ENCODE peak calls at places on chromosomes 1 and 21, in ten cellular contexts. I is GM23338, J is ovary, G is brain microvascular endothelial cell, F is Caco-2, R is uterus, A is AG04450, Z is AG09309, S is dorsolateral prefrontal cortex, P is heart right ventricle. L is an unnamed sample.

GRCh38 chr1:216420746-216421145 is 2.5 kb downstream of the USH2A start:
- DNase-seq in I (no peak), J (no peak), G (no peak), F (no peak), R (no peak), A (no peak), Z (no peak), S (no peak), P (no peak), L (no peak)

GRCh38 chr1:201503397-201504176 is 3.3 kb downstream of the CSRP1 start:
- DNase-seq in I (peak), J (peak), G (peak), F (peak), R (peak), A (peak), Z (peak), S (no peak), P (no peak), L (no peak)

GRCh38 chr1:183590225-183591191 is at the start of gene NCF2:
- DNase-seq in I (no peak), J (no peak), G (no peak), F (no peak), R (no peak), A (no peak), Z (no peak), S (no peak), P (no peak), L (no peak)

GRCh38 chr1:64878931-64879710 is 87.2 kb downstream of the JAK1 start:
- DNase-seq in I (no peak), J (no peak), G (peak), F (no peak), R (no peak), A (no peak), Z (no peak), S (no peak), P (no peak), L (no peak)

GRCh38 chr1:235511470-235512240 is 7.4 kb upstream of the B3GALNT2 start:
- DNase-seq in I (peak), J (no peak), G (peak), F (peak), R (no peak), A (no peak), Z (no peak), S (no peak), P (no peak), L (no peak)

GRCh38 chr1:17581389-17582123 is 42.1 kb downstream of the ARHGEF10L start:
- DNase-seq in I (no peak), J (no peak), G (no peak), F (no peak), R (no peak), A (no peak), Z (no peak), S (no peak), P (no peak), L (no peak)

GRCh38 chr1:65112811-65113210 is 35.2 kb upstream of the AK4 start:
- DNase-seq in I (no peak), J (no peak), G (no peak), F (no peak), R (no peak), A (no peak), Z (no peak), S (no peak), P (no peak), L (no peak)

GRCh38 chr1:98119793-98120192 is 199.0 kb upstream of the DPYD start:
- DNase-seq in I (peak), J (no peak), G (no peak), F (peak), R (no peak), A (no peak), Z (no peak), S (no peak), P (no peak), L (no peak)

GRCh38 chr1:15584489-15585363 is at the start of gene AGMAT:
- DNase-seq in I (peak), J (no peak), G (peak), F (peak), R (peak), A (no peak), Z (no peak), S (no peak), P (peak), L (peak)

GRCh38 chr1:152961201-152961891 is 9.1 kb upstream of the SPRR4 start:
- DNase-seq in I (no peak), J (no peak), G (no peak), F (no peak), R (no peak), A (no peak), Z (no peak), S (no peak), P (no peak), L (no peak)

GRCh38 chr1:182646739-182647138 is 37.6 kb downstream of the RGS8 start:
- DNase-seq in I (no peak), J (no peak), G (no peak), F (no peak), R (no peak), A (no peak), Z (no peak), S (no peak), P (no peak), L (no peak)

GRCh38 chr1:99599678-99600175 is 46.2 kb upstream of the PALMD start:
- DNase-seq in I (no peak), J (peak), G (peak), F (peak), R (no peak), A (peak), Z (no peak), S (no peak), P (peak), L (no peak)

GRCh38 chr1:89670168-89670567 is 37.2 kb downstream of the LRRC8C start:
- DNase-seq in I (no peak), J (no peak), G (peak), F (no peak), R (no peak), A (no peak), Z (no peak), S (no peak), P (no peak), L (no peak)

GRCh38 chr1:153697191-153697872 is 18.8 kb downstream of the NPR1 start:
- DNase-seq in I (peak), J (peak), G (no peak), F (peak), R (peak), A (no peak), Z (no peak), S (no peak), P (peak), L (no peak)

GRCh38 chr1:218600968-218601367 is 255.8 kb downstream of the TGFB2 start:
- DNase-seq in I (no peak), J (no peak), G (no peak), F (no peak), R (no peak), A (no peak), Z (no peak), S (no peak), P (no peak), L (no peak)

GRCh38 chr21:45542242-45542666 is at the start of gene SLC19A1:
- DNase-seq in I (peak), J (peak), G (no peak), F (peak), R (peak), A (no peak), Z (no peak), S (peak), P (peak), L (peak)

GRCh38 chr1:222653178-222653827 is 35.4 kb downstream of the MIA3 start:
- DNase-seq in I (no peak), J (no peak), G (no peak), F (no peak), R (no peak), A (no peak), Z (no peak), S (no peak), P (no peak), L (no peak)

GRCh38 chr1:160708821-160709220 is 2.8 kb downstream of the CD48 start:
- DNase-seq in I (no peak), J (no peak), G (no peak), F (no peak), R (no peak), A (no peak), Z (no peak), S (no peak), P (no peak), L (no peak)

GRCh38 chr1:63817152-63817667 is 43.4 kb downstream of the ROR1 start:
- DNase-seq in I (no peak), J (no peak), G (peak), F (no peak), R (no peak), A (no peak), Z (no peak), S (no peak), P (no peak), L (no peak)

GRCh38 chr1:52032785-52033131 is 852 bp downstream of the KTI12 start:
- DNase-seq in I (peak), J (peak), G (peak), F (peak), R (peak), A (no peak), Z (no peak), S (no peak), P (peak), L (no peak)

GRCh38 chr1:147567594-147568381 is 26.5 kb downstream of the BCL9 start:
- DNase-seq in I (peak), J (no peak), G (no peak), F (no peak), R (no peak), A (no peak), Z (no peak), S (no peak), P (no peak), L (no peak)

GRCh38 chr21:16534408-16535099 is 804.8 kb downstream of the USP25 start:
- DNase-seq in I (no peak), J (peak), G (no peak), F (no peak), R (peak), A (no peak), Z (peak), S (peak), P (peak), L (no peak)

GRCh38 chr1:90714521-90714951 is 2.6 kb downstream of the BARHL2 start:
- DNase-seq in I (peak), J (no peak), G (no peak), F (no peak), R (no peak), A (no peak), Z (no peak), S (no peak), P (no peak), L (no peak)

GRCh38 chr1:46687910-46688509 is 16.4 kb downstream of the TEX38 start:
- DNase-seq in I (no peak), J (no peak), G (no peak), F (no peak), R (no peak), A (no peak), Z (no peak), S (no peak), P (no peak), L (no peak)

GRCh38 chr1:214717323-214717722 is 114.3 kb downstream of the CENPF start:
- DNase-seq in I (no peak), J (no peak), G (no peak), F (no peak), R (no peak), A (no peak), Z (no peak), S (no peak), P (no peak), L (no peak)

GRCh38 chr1:213947200-213947775 is 40.5 kb upstream of the PROX1 start:
- DNase-seq in I (peak), J (no peak), G (no peak), F (no peak), R (no peak), A (no peak), Z (no peak), S (no peak), P (no peak), L (no peak)

GRCh38 chr1:157135070-157135469 is 3.1 kb downstream of the ETV3 start:
- DNase-seq in I (no peak), J (no peak), G (no peak), F (no peak), R (no peak), A (no peak), Z (no peak), S (no peak), P (no peak), L (no peak)

GRCh38 chr1:223248001-223248786 is 105.1 kb upstream of the TLR5 start:
- DNase-seq in I (no peak), J (no peak), G (no peak), F (no peak), R (no peak), A (no peak), Z (no peak), S (no peak), P (no peak), L (no peak)

GRCh38 chr1:156643266-156644092 is 1.6 kb downstream of the BCAN start:
- DNase-seq in I (no peak), J (no peak), G (no peak), F (no peak), R (no peak), A (no peak), Z (no peak), S (no peak), P (no peak), L (no peak)

GRCh38 chr1:156865865-156866678 is 5.4 kb downstream of the NTRK1 start:
- DNase-seq in I (no peak), J (no peak), G (no peak), F (no peak), R (no peak), A (no peak), Z (no peak), S (no peak), P (no peak), L (no peak)

GRCh38 chr1:60350531-60350930 is 277.0 kb upstream of the C1orf87 start:
- DNase-seq in I (no peak), J (no peak), G (no peak), F (no peak), R (no peak), A (no peak), Z (no peak), S (no peak), P (no peak), L (no peak)

GRCh38 chr1:18999287-18999852 is 42.9 kb upstream of the IFFO2 start:
- DNase-seq in I (no peak), J (no peak), G (no peak), F (no peak), R (no peak), A (no peak), Z (peak), S (no peak), P (no peak), L (peak)

GRCh38 chr21:14942801-14943490 is 121.9 kb downstream of the NRIP1 start:
- DNase-seq in I (no peak), J (no peak), G (peak), F (peak), R (no peak), A (peak), Z (no peak), S (no peak), P (no peak), L (no peak)

GRCh38 chr21:15289896-15290841 is 225.4 kb upstream of the NRIP1 start:
- DNase-seq in I (peak), J (peak), G (no peak), F (no peak), R (no peak), A (no peak), Z (no peak), S (no peak), P (peak), L (peak)

GRCh38 chr1:76430532-76430931 is 356.0 kb downstream of the ST6GALNAC3 start:
- DNase-seq in I (no peak), J (no peak), G (no peak), F (no peak), R (no peak), A (no peak), Z (no peak), S (no peak), P (no peak), L (no peak)

GRCh38 chr1:54361342-54361741 is 44.9 kb downstream of the SSBP3 start:
- DNase-seq in I (peak), J (peak), G (no peak), F (no peak), R (peak), A (no peak), Z (no peak), S (no peak), P (no peak), L (no peak)
- TF ChIP-seq CTCF in I (peak), J (no peak), G (peak), F (no peak), R (no peak), A (no peak), Z (no peak), S (peak), P (peak), L (no peak)

GRCh38 chr1:211520641-211521040 is 28.7 kb upstream of the RD3 start:
- DNase-seq in I (peak), J (no peak), G (no peak), F (peak), R (no peak), A (no peak), Z (no peak), S (no peak), P (no peak), L (no peak)
- TF ChIP-seq CTCF in I (peak), J (no peak), G (peak), F (no peak), R (no peak), A (peak), Z (peak), S (no peak), P (no peak), L (no peak)

DNA sequence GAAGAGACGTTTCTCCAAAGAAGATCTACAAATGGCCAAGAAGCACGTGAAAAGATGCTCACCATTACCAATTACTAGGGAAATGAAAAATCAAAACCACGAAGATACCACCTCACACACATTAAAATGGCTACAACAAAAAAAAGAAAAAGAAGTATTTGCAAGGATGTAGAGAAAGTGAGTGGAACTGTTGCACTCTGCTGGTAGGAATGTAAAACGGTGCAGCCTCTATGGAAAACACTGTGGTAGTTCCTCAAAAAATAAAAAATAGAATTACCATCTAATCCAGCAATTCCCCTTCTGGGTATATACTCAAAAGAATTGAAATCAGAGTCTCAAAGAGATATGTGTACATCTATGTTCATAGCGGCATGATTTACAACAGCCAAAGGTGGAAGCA is 115.4 kb upstream of the EDN2 start:
- DNase-seq in I (peak), J (no peak), G (peak), F (peak), R (no peak), A (no peak), Z (no peak), S (no peak), P (no peak), L (no peak)
- TF ChIP-seq CTCF in I (peak), J (no peak), G (peak), F (peak), R (peak), A (peak), Z (peak), S (peak), P (peak), L (peak)

GRCh38 chr1:202688401-202688800 is 21.9 kb downstream of the SYT2 start:
- DNase-seq in I (no peak), J (no peak), G (no peak), F (no peak), R (no peak), A (no peak), Z (no peak), S (no peak), P (no peak), L (no peak)
- TF ChIP-seq CTCF in I (no peak), J (no peak), G (no peak), F (no peak), R (no peak), A (no peak), Z (no peak), S (no peak), P (no peak), L (no peak)

GRCh38 chr1:196717868-196718267 is 56.8 kb upstream of the CFHR3 start:
- DNase-seq in I (no peak), J (no peak), G (no peak), F (no peak), R (no peak), A (no peak), Z (no peak), S (no peak), P (no peak), L (no peak)

GRCh38 chr1:196723325-196724185 is 51.1 kb upstream of the CFHR3 start:
- DNase-seq in I (peak), J (no peak), G (peak), F (peak), R (no peak), A (no peak), Z (no peak), S (no peak), P (no peak), L (no peak)
- TF ChIP-seq CTCF in I (peak), J (no peak), G (peak), F (peak), R (no peak), A (peak), Z (peak), S (peak), P (peak), L (peak)

DNA sequence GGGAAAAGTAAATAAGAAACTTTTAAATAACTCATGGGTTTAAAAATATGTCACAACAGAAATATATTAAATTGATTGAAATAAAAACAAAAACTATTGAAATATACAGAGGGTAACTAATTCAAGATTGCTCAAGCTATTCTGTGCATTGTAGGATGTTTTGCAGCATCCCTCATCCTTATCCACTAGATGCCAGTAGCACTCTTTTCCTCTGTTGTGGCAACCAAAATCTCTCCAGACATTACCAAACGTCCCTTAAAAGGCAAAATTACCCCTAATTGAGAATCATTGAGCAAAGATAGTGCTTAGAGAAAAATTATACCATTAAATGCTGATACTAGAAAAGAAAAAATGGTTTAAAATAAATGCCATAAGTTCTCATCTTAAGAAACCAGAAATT is 682.6 kb downstream of the RWDD3 start:
- DNase-seq in I (peak), J (no peak), G (no peak), F (no peak), R (no peak), A (no peak), Z (no peak), S (no peak), P (no peak), L (no peak)
- TF ChIP-seq CTCF in I (peak), J (no peak), G (peak), F (peak), R (peak), A (peak), Z (no peak), S (no peak), P (peak), L (peak)

GRCh38 chr1:36864182-36865079 is 169.9 kb downstream of the GRIK3 start:
- DNase-seq in I (peak), J (no peak), G (no peak), F (no peak), R (no peak), A (no peak), Z (no peak), S (peak), P (no peak), L (no peak)
- TF ChIP-seq CTCF in I (peak), J (no peak), G (peak), F (no peak), R (no peak), A (no peak), Z (no peak), S (no peak), P (peak), L (peak)

L was measured in type B pancreatic cell.